ENCODE peak calls at places on chromosomes 6 and 20, in six cellular contexts. N is neuronal stem cell, C is IMR-90, D is mesenchymal stem cell, M is H9, I is H1. B is an unnamed sample. For H3K4me1, the result is how much of the 10 kb centered on the place peaks cover.

GRCh38 chr6:43895656-43896055 is 125.6 kb downstream of the VEGFA start:
- DNase-seq in N (no peak), C (no peak), D (no peak), M (no peak), I (no peak), B (no peak)

GRCh38 chr6:106939848-106940247 is 34.7 kb downstream of the CD24 start:
- DNase-seq in N (no peak), C (no peak), D (no peak), M (no peak), I (no peak), B (no peak)

GRCh38 chr6:80223743-80224212 is 117.3 kb downstream of the BCKDHB start:
- DNase-seq in N (no peak), C (no peak), D (no peak), M (no peak), I (no peak), B (no peak)

GRCh38 chr20:8798505-8798904 is 270.4 kb upstream of the PLCB4 start:
- DNase-seq in N (no peak), C (no peak), D (peak), M (no peak), I (no peak), B (no peak)

GRCh38 chr20:31853481-31853880 is 8.1 kb upstream of the FOXS1 start:
- DNase-seq in N (no peak), C (no peak), D (no peak), M (no peak), I (no peak), B (no peak)

GRCh38 chr6:45500924-45501816 is 123.4 kb upstream of the SUPT3H start:
- DNase-seq in N (no peak), C (no peak), D (no peak), M (peak), I (no peak), B (peak)

GRCh38 chr6:136035378-136036070 is 184.0 kb downstream of the PDE7B start:
- DNase-seq in N (no peak), C (peak), D (peak), M (no peak), I (no peak), B (peak)

GRCh38 chr20:36624925-36625324 is 19.3 kb downstream of the RAB5IF start:
- DNase-seq in N (no peak), C (no peak), D (no peak), M (no peak), I (no peak), B (no peak)

GRCh38 chr20:8756410-8756809 is 312.5 kb upstream of the PLCB4 start:
- DNase-seq in N (no peak), C (peak), D (peak), M (no peak), I (no peak), B (no peak)

GRCh38 chr6:140542858-140543257 is 1168.4 kb upstream of the CITED2 start:
- DNase-seq in N (no peak), C (no peak), D (no peak), M (no peak), I (no peak), B (no peak)

GRCh38 chr6:26224940-26225847 is 138.0 kb downstream of the HFE start:
- DNase-seq in N (peak), C (peak), D (peak), M (peak), I (no peak), B (peak)

GRCh38 chr6:43020847-43021246 is 576 bp upstream of the RRP36 start:
- DNase-seq in N (no peak), C (no peak), D (peak), M (peak), I (no peak), B (no peak)

GRCh38 chr20:43936371-43936770 is 21.7 kb downstream of the TOX2 start:
- DNase-seq in N (no peak), C (peak), D (no peak), M (no peak), I (no peak), B (no peak)

GRCh38 chr6:71457883-71458282 is 169.3 kb downstream of the OGFRL1 start:
- DNase-seq in N (no peak), C (no peak), D (no peak), M (no peak), I (no peak), B (no peak)

GRCh38 chr6:145880361-145880760 is 65.8 kb upstream of the FBXO30 start:
- DNase-seq in N (no peak), C (no peak), D (no peak), M (no peak), I (no peak), B (no peak)

GRCh38 chr20:39941235-39941634 is 747.8 kb downstream of the MAFB start:
- DNase-seq in N (no peak), C (no peak), D (no peak), M (no peak), I (no peak), B (no peak)

GRCh38 chr20:45372241-45372640 is 5.9 kb downstream of the TP53TG5 start:
- DNase-seq in N (no peak), C (no peak), D (no peak), M (no peak), I (no peak), B (no peak)

GRCh38 chr20:45373353-45374100 is 4.6 kb downstream of the TP53TG5 start:
- DNase-seq in N (peak), C (peak), D (peak), M (peak), I (peak), B (peak)

GRCh38 chr20:45370571-45371204 is 7.4 kb downstream of the TP53TG5 start:
- DNase-seq in N (no peak), C (no peak), D (no peak), M (peak), I (no peak), B (no peak)

GRCh38 chr20:45374101-45374467 is 4.0 kb downstream of the TP53TG5 start:
- DNase-seq in N (no peak), C (no peak), D (no peak), M (no peak), I (no peak), B (no peak)

GRCh38 chr20:45372646-45373352 is 5.3 kb downstream of the TP53TG5 start:
- DNase-seq in N (no peak), C (no peak), D (no peak), M (peak), I (no peak), B (no peak)
- H3K23ac ChIP-seq in N (peak), C (no peak), D (no peak), M (no peak), I (no peak), B (no peak)

DNA sequence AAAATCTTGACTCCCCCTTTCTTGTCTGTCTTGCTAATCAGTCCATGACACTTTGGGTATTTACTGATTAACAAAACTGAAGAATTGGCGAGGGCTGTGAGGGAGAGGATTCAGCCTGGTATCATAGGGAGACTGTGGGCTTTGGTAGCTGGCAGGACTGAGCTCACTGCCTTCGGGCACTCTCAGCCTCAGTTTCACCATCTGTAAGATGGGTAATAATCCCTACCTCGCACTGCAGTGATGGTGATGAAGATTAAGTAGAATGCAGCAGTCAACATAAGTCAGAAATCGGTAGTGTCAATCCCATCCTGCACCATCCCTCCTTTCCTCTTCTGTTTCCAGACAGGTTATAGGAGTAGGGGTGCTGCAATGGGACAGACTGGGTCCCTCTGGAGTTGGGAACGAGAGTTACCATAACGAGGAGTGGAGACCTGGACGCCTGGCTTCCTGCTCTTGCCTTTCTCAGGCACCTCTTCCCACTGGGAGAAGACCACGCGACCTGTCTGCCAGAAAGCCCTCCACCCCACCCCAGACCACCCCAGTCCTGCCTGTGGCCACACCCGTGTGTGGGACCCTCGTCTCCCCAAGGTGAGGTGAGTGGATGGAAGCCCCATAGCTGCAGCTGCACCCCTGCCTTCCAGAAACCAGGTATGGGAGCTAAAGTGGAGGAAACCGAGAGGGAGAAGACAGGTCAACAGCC is 99.1 kb downstream of the SNX5 start:
- DNase-seq in N (no peak), C (no peak), D (no peak), M (no peak), I (no peak), B (no peak)
- H3K4me1 ChIP-seq in N (under half), C (under half), D (under half), M (under half), I (under half), B (under half)

GRCh38 chr6:128742900-128743299 is 140.0 kb upstream of the LAMA2 start:
- DNase-seq in N (no peak), C (no peak), D (no peak), M (peak), I (no peak), B (no peak)
- H4K91ac ChIP-seq in N (no peak), C (no peak), D (no peak), M (no peak), I (peak), B (no peak)

GRCh38 chr6:154509421-154510143 is 903 bp downstream of the CNKSR3 start:
- DNase-seq in N (peak), C (no peak), D (peak), M (peak), I (no peak), B (peak)
- H3K23ac ChIP-seq in N (peak), C (peak), D (no peak), M (no peak), I (no peak), B (no peak)

DNA sequence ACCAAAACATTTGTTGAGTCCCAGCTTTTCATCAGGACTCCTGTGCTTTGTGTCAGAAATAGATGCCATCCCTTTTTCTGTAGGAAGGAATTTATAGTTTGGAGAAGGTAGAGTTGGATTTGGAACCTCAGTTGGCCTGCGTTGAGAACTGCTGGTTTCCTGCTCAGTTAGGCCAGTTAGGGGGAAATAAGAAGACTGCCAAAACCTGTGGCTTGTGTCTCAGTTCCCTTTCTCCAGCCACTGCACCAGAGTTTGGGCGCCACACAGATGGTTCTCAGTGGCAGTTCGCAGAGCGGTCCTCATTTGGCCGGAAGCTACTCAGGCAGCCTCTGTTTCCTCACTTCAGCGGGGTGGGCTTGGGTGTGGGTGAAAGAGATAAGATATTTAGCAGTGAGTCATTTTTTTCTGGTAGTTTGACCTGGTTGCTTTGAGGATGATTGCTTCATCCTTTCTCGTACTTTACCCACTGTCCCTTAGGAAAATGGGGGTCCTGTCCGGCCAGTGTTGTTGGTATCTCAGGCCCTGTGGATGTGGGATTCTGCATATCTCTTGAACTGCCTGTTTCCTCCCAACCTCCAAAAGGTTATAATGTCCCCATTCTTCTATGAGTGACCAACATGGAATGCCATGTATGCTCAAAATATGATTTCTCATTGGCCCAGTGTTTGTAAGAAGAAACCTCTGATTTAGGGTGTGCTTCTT is 53.7 kb downstream of the JARID2 start:
- DNase-seq in N (no peak), C (peak), D (no peak), M (no peak), I (no peak), B (no peak)
- H3K4me1 ChIP-seq in N (under half), C (under half), D (under half), M (under half), I (under half), B (under half)

GRCh38 chr20:24764027-24764797 is 184.9 kb upstream of the CST7 start:
- DNase-seq in N (no peak), C (no peak), D (no peak), M (peak), I (no peak), B (no peak)
- H4K91ac ChIP-seq in N (peak), C (no peak), D (no peak), M (no peak), I (no peak), B (no peak)

GRCh38 chr20:63894358-63895201 is at the start of gene DNAJC5:
- DNase-seq in N (peak), C (peak), D (peak), M (peak), I (peak), B (peak)
- H3K23ac ChIP-seq in N (peak), C (peak), D (no peak), M (no peak), I (no peak), B (no peak)

B was measured in trophoblast cell.